ENCODE peak calls at places on chromosomes 5 and 9, in six cellular contexts. One of them, this sample, is unnamed.

GRCh38 chr5:179416114-179416730 is 71.0 kb upstream of the ADAMTS2 start:
- DNase-seq in AML-193: no peak
- DNase-seq in NCI-H1092: no peak
- DNase-seq in neuronal stem cell: no peak
- DNase-seq in psoas muscle: no peak
- DNase-seq in EL: no peak
- DNase-seq in this sample: no peak

GRCh38 chr5:141543053-141543452 is 54.2 kb downstream of the PCDHGC5 start:
- DNase-seq in AML-193: no peak
- DNase-seq in NCI-H1092: no peak
- DNase-seq in neuronal stem cell: no peak
- DNase-seq in psoas muscle: no peak
- DNase-seq in EL: no peak
- DNase-seq in this sample: no peak

GRCh38 chr9:68546596-68547390 is 6.1 kb upstream of the TMEM252 start:
- DNase-seq in AML-193: peak
- DNase-seq in NCI-H1092: no peak
- DNase-seq in neuronal stem cell: no peak
- DNase-seq in psoas muscle: no peak
- DNase-seq in EL: no peak
- DNase-seq in this sample: no peak

GRCh38 chr9:99748690-99749089 is 73.0 kb upstream of the NR4A3 start:
- DNase-seq in AML-193: peak
- DNase-seq in NCI-H1092: no peak
- DNase-seq in neuronal stem cell: no peak
- DNase-seq in psoas muscle: no peak
- DNase-seq in EL: no peak
- DNase-seq in this sample: no peak

GRCh38 chr5:82594097-82594496 is 315.9 kb upstream of the RPS23 start:
- DNase-seq in AML-193: no peak
- DNase-seq in NCI-H1092: no peak
- DNase-seq in neuronal stem cell: no peak
- DNase-seq in psoas muscle: no peak
- DNase-seq in EL: no peak
- DNase-seq in this sample: no peak

GRCh38 chr5:14816374-14816998 is 55.1 kb downstream of the ANKH start:
- DNase-seq in AML-193: no peak
- DNase-seq in NCI-H1092: no peak
- DNase-seq in neuronal stem cell: no peak
- DNase-seq in psoas muscle: no peak
- DNase-seq in EL: no peak
- DNase-seq in this sample: no peak

GRCh38 chr9:116506685-116507084 is 180.4 kb upstream of the TRIM32 start:
- DNase-seq in AML-193: no peak
- DNase-seq in NCI-H1092: no peak
- DNase-seq in neuronal stem cell: no peak
- DNase-seq in psoas muscle: no peak
- DNase-seq in EL: peak
- DNase-seq in this sample: no peak

GRCh38 chr9:2107906-2108451 is 92.8 kb downstream of the SMARCA2 start:
- DNase-seq in AML-193: no peak
- DNase-seq in NCI-H1092: no peak
- DNase-seq in neuronal stem cell: no peak
- DNase-seq in psoas muscle: no peak
- DNase-seq in EL: no peak
- DNase-seq in this sample: no peak

GRCh38 chr5:99553411-99553810 is 624.6 kb upstream of the CHD1 start:
- DNase-seq in AML-193: no peak
- DNase-seq in NCI-H1092: no peak
- DNase-seq in neuronal stem cell: no peak
- DNase-seq in psoas muscle: no peak
- DNase-seq in EL: no peak
- DNase-seq in this sample: no peak

GRCh38 chr5:19977069-19977468 is 10.9 kb downstream of the CDH18 start:
- DNase-seq in AML-193: no peak
- DNase-seq in NCI-H1092: no peak
- DNase-seq in neuronal stem cell: no peak
- DNase-seq in psoas muscle: no peak
- DNase-seq in EL: no peak
- DNase-seq in this sample: no peak

This sample was measured in neural progenitor cell.